ENCODE peak calls at places on chromosomes 11 and 22, in six cellular contexts. S is prostate gland, G is pulmonary artery endothelial cell, Q is fibroblast of pulmonary artery, L is EL, Z is GM12891. P is an unnamed sample.

GRCh38 chr11:104967493-104968364 is 645 bp downstream of the CASP4 start:
- DNase-seq in S (no peak), G (no peak), Q (peak), L (peak), Z (no peak), P (no peak)

GRCh38 chr22:47124946-47125345 is 362.5 kb downstream of the TBC1D22A start:
- DNase-seq in S (no peak), G (no peak), Q (no peak), L (no peak), Z (no peak), P (no peak)

GRCh38 chr11:100830978-100831732 is 144.1 kb downstream of the ARHGAP42 start:
- DNase-seq in S (no peak), G (no peak), Q (peak), L (peak), Z (no peak), P (no peak)

GRCh38 chr11:113618360-113618759 is 87.7 kb downstream of the TMPRSS5 start:
- DNase-seq in S (no peak), G (peak), Q (peak), L (peak), Z (no peak), P (no peak)

GRCh38 chr11:58024601-58025091 is 965 bp downstream of the OR9Q1 start:
- DNase-seq in S (peak), G (peak), Q (peak), L (peak), Z (no peak), P (no peak)

GRCh38 chr11:65718964-65719492 is 1.6 kb downstream of the RNASEH2C start:
- DNase-seq in S (no peak), G (no peak), Q (peak), L (peak), Z (no peak), P (no peak)

GRCh38 chr22:20889904-20890303 is 27.3 kb upstream of the CRKL start:
- DNase-seq in S (no peak), G (no peak), Q (no peak), L (no peak), Z (no peak), P (no peak)

GRCh38 chr11:115168229-115168671 is 336.0 kb downstream of the CADM1 start:
- DNase-seq in S (no peak), G (no peak), Q (no peak), L (no peak), Z (no peak), P (no peak)

GRCh38 chr22:19819911-19820879 is 34.5 kb downstream of the GNB1L start:
- DNase-seq in S (no peak), G (no peak), Q (no peak), L (no peak), Z (peak), P (no peak)

GRCh38 chr22:27628891-27629631 is 172.5 kb downstream of the MN1 start:
- DNase-seq in S (no peak), G (no peak), Q (no peak), L (no peak), Z (no peak), P (no peak)

GRCh38 chr11:117687776-117688175 is 109.2 kb downstream of the DSCAML1 start:
- DNase-seq in S (no peak), G (no peak), Q (no peak), L (no peak), Z (no peak), P (no peak)

GRCh38 chr11:12518606-12519385 is 141.4 kb downstream of the PARVA start:
- DNase-seq in S (no peak), G (no peak), Q (no peak), L (no peak), Z (no peak), P (no peak)

GRCh38 chr11:44126304-44126703 is 30.8 kb downstream of the EXT2 start:
- DNase-seq in S (no peak), G (no peak), Q (no peak), L (no peak), Z (no peak), P (no peak)

GRCh38 chr11:67605231-67606011 is 1.3 kb upstream of the NDUFV1 start:
- DNase-seq in S (no peak), G (no peak), Q (no peak), L (no peak), Z (no peak), P (no peak)

GRCh38 chr11:34564807-34565241 is 51.2 kb upstream of the ELF5 start:
- DNase-seq in S (peak), G (no peak), Q (no peak), L (no peak), Z (no peak), P (no peak)

GRCh38 chr11:61718613-61719302 is 33.7 kb upstream of the MYRF start:
- DNase-seq in S (no peak), G (peak), Q (peak), L (peak), Z (no peak), P (no peak)

GRCh38 chr11:46729110-46730027 is 10.4 kb downstream of the F2 start:
- DNase-seq in S (no peak), G (no peak), Q (peak), L (no peak), Z (no peak), P (no peak)

GRCh38 chr11:2653930-2654739 is 45.7 kb downstream of the KCNQ1OT1 start:
- DNase-seq in S (no peak), G (no peak), Q (no peak), L (no peak), Z (no peak), P (no peak)

GRCh38 chr22:31148953-31149627 is 8.8 kb upstream of the PLA2G3 start:
- DNase-seq in S (peak), G (peak), Q (peak), L (peak), Z (no peak), P (peak)

GRCh38 chr22:40018051-40018450 is 23.3 kb downstream of the FAM83F start:
- DNase-seq in S (no peak), G (no peak), Q (no peak), L (no peak), Z (no peak), P (no peak)

GRCh38 chr22:25900880-25901279 is 158.9 kb downstream of the MYO18B start:
- DNase-seq in S (no peak), G (no peak), Q (no peak), L (no peak), Z (no peak), P (peak)

GRCh38 chr11:101011881-101012280 is 117.7 kb downstream of the PGR start:
- DNase-seq in S (no peak), G (no peak), Q (no peak), L (no peak), Z (no peak), P (no peak)

GRCh38 chr11:120622189-120622912 is 110.8 kb downstream of the GRIK4 start:
- DNase-seq in S (no peak), G (no peak), Q (peak), L (no peak), Z (no peak), P (no peak)

GRCh38 chr11:47494996-47495855 is 46.3 kb upstream of the RAPSN start:
- DNase-seq in S (no peak), G (no peak), Q (peak), L (no peak), Z (no peak), P (no peak)

GRCh38 chr11:19474954-19475811 is 234.4 kb upstream of the E2F8 start:
- DNase-seq in S (no peak), G (no peak), Q (no peak), L (no peak), Z (peak), P (peak)

GRCh38 chr22:44845191-44845590 is 92.8 kb downstream of the ARHGAP8 start:
- DNase-seq in S (no peak), G (no peak), Q (no peak), L (no peak), Z (no peak), P (no peak)

GRCh38 chr11:118291453-118291852 is 13.1 kb upstream of the CD3E start:
- DNase-seq in S (no peak), G (no peak), Q (peak), L (no peak), Z (no peak), P (no peak)

GRCh38 chr22:42439821-42440674 is 7.8 kb upstream of the NFAM1 start:
- DNase-seq in S (no peak), G (no peak), Q (peak), L (peak), Z (no peak), P (no peak)

GRCh38 chr22:33652596-33652995 is 267.7 kb downstream of the LARGE1 start:
- DNase-seq in S (no peak), G (no peak), Q (no peak), L (no peak), Z (no peak), P (no peak)

GRCh38 chr11:73013021-73013420 is 129.1 kb downstream of the FCHSD2 start:
- DNase-seq in S (no peak), G (no peak), Q (no peak), L (no peak), Z (no peak), P (no peak)